ENCODE peak calls at places on chromosome 5, in five cellular contexts. X, A, N, Y and V are unnamed samples.

GRCh38 chr5:135343417-135343816 is 55.6 kb downstream of the MACROH2A1 start:
- DNase-seq in X (no peak), A (no peak), N (no peak), Y (no peak), V (no peak)

GRCh38 chr5:1888541-1889251 is 6.0 kb upstream of the IRX4 start:
- DNase-seq in X (no peak), A (no peak), N (no peak), Y (no peak), V (no peak)

GRCh38 chr5:133371371-133372155 is 240.8 kb downstream of the FSTL4 start:
- DNase-seq in X (no peak), A (no peak), N (no peak), Y (no peak), V (no peak)

GRCh38 chr5:111223790-111224560 is at the start of gene CAMK4:
- DNase-seq in X (peak; percentile 97), A (peak; percentile 92), N (peak; percentile 84), Y (peak; percentile 58), V (peak; percentile 88)

GRCh38 chr5:108266235-108266634 is 115.7 kb downstream of the FBXL17 start:
- DNase-seq in X (no peak), A (no peak), N (no peak), Y (no peak), V (no peak)

GRCh38 chr5:126811515-126812198 is 34.7 kb downstream of the LMNB1 start:
- DNase-seq in X (no peak), A (peak; percentile 37), N (no peak), Y (no peak), V (peak; percentile 12)

GRCh38 chr5:76270214-76270613 is 132.9 kb upstream of the IQGAP2 start:
- DNase-seq in X (no peak), A (peak; percentile 20), N (no peak), Y (no peak), V (peak; percentile 53)

GRCh38 chr5:178547753-178548415 is 42.3 kb downstream of the COL23A1 start:
- DNase-seq in X (no peak), A (no peak), N (no peak), Y (no peak), V (no peak)

GRCh38 chr5:28737682-28738081 is 1699.3 kb upstream of the CDH9 start:
- DNase-seq in X (no peak), A (no peak), N (no peak), Y (no peak), V (no peak)

GRCh38 chr5:60583598-60583997 is 116.4 kb downstream of the DEPDC1B start:
- DNase-seq in X (peak; percentile 2), A (peak; percentile 29), N (no peak), Y (no peak), V (no peak)

GRCh38 chr5:60590172-60590571 is 109.8 kb downstream of the DEPDC1B start:
- DNase-seq in X (no peak), A (no peak), N (no peak), Y (no peak), V (no peak)

GRCh38 chr5:60584304-60584703 is 115.7 kb downstream of the DEPDC1B start:
- DNase-seq in X (no peak), A (peak; percentile 35), N (no peak), Y (no peak), V (no peak)

GRCh38 chr5:60585618-60586017 is 114.3 kb downstream of the DEPDC1B start:
- DNase-seq in X (no peak), A (no peak), N (no peak), Y (no peak), V (no peak)

DNA sequence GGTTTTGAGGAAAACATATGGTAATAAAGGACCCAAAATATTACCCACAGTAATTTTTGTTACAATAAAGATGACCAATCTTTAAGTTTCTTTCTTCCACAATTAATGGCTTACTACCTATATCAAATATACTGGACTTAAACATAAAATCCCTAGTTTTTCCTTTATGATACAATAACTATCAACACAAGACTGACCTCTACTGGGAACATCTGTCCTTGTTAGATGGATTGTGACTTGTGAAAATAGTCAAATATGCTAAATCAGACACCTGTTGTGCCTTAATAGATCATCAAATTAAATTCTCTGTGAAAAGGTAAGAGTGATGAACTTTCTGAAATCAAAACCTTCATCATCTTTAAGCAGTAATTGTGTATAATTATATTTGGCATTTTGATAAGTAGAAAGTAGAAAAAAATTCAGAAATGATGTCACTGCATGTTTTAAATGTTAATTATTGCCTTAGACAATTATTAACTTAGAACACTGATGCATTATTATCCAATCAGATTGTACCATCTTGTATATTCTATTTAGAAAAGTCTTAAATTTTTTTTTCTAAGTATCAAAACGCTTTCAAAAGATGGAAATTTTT is 113.6 kb downstream of the DEPDC1B start:
- DNase-seq in X (peak; percentile 6), A (peak; percentile 44), N (no peak), Y (no peak), V (no peak)
- TF ChIP-seq CTCF in X (peak; percentile 65), A (peak; percentile 35), N (no peak), Y (peak; percentile 47), V (peak; percentile 50)

DNA sequence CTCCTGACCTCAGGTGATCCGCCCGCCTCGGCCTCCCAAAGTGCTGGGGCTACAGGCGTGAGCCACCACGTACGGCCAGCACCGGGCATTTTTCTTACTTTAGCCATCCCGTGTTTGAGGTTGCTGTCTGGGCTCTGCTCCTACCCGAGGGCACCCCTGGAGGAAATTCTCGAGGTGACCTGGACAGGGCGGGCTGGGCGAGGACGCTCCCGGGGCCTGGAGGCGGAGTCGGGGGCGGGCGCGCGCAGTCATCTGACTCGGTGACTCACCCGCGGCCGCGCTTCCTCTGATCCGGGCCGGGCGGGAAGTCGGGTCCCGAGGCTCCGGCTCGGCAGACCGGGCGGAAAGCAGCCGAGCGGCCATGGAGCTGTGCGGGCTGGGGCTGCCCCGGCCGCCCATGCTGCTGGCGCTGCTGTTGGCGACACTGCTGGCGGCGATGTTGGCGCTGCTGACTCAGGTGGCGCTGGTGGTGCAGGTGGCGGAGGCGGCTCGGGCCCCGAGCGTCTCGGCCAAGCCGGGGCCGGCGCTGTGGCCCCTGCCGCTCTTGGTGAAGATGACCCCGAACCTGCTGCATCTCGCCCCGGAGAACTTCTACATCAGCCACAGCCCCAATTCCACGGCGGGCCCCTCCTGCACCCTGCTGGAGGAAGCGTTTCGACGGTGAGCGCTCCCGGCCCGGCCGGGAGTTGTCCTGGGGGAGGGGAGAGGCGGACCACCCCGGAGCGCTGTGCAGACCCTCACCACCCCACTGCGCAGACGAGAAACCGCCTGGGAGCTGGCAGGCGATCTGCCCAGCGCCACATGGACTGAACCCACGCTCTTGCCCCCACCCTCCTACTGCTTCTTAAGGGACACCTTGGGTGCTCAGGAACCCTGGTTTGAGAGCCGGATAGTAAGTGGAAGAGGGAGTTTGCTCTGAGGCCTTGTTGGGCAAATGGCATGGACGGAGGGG is at the start of gene HEXB:
- DNase-seq in X (peak; percentile 95), A (peak; percentile 86), N (peak; percentile 99), Y (peak; percentile 93), V (peak; percentile 90)
- TF ChIP-seq CTCF in X (no peak), A (no peak), N (no peak), Y (no peak), V (no peak)

GRCh38 chr5:42745426-42745825 is 11.2 kb upstream of the CCDC152 start:
- DNase-seq in X (no peak), A (no peak), N (no peak), Y (no peak), V (no peak)
- TF ChIP-seq CTCF in X (peak; percentile 54), A (peak; percentile 39), N (no peak), Y (no peak), V (no peak)

DNA sequence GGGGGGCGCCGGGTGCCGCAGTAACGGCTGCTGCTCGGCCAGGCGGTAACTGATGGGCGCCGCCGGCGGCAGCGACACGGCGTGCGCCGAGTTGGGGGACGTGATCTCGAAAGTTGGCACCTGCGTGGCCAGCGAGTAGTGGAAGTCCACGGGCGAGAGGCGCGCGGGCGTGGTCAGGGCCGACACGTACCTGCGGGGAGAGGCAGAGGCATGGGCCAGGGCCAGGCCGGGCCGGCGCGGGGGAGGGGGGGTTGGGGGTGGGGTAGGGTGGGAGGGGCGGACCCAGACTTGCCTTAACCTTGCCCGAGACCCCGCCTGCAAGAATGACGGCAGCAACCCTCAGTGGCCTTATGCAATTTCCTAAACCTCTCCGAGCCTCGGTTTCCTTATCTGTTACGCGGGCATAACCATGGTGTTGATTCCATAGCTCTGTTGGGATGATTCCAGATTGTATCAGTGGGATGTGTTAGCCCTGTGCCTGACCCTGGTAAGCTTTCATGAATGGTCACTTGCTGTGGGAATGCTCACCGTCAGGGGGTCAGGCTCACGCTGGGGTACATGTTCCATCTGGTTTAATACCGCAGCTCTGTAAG is 53.0 kb downstream of the PSD2 start:
- DNase-seq in X (no peak), A (peak; percentile 34), N (peak; percentile 82), Y (peak; percentile 30), V (no peak)
- TF ChIP-seq CTCF in X (no peak), A (no peak), N (no peak), Y (no peak), V (no peak)

DNA sequence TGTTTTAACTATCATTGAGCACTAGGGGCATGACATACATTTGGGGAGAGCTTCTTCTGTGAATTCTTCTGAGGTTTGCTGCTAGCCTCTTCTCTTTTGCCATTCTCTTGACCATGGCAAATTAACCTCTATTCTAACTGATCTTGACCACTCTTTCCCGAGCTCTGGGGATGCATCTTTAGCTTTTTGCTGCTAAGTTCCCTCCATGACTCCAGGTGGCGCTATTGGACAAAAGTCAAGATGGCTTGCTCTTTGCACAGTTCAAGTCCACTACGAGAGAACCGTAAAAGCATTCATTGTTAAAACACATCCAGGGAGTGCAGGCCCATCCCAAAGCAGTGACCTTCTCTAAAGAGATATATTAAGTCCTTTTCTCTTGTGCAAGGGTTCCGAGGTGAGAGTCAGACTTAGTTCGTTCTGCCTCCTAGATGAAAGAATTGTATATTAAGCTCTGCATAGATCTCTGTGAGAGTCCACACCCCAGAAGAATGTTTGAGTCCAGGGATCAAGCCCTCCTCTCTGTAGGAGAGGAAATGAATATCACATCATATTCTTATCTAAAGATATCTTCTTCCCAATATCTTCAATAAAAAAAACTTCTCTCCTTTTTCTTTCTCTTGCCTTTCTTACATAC is 1152.9 kb upstream of the CDH6 start:
- DNase-seq in X (peak; percentile 50), A (peak; percentile 59), N (no peak), Y (no peak), V (peak; percentile 33)
- TF ChIP-seq CTCF in X (peak; percentile 81), A (peak; percentile 65), N (peak; percentile 20), Y (peak; percentile 25), V (peak; percentile 28)

DNA sequence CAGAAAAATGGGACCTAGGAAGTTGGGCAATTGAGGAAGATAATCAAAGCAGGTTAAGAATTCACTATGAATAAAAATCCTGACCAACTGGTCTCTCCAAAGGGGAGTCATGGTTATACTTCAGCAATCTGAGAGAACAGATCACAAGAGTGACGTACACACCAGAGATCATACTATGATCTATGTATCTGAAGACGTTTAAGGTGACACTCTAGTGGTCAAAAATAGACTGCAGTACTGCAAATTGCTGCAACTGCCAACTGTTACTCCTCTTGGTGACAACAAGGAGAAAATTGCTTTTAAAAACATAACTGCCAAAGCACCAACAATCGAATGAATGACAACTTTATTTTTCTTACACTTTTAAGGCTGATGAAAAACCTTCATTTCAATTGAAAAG is 4.9 kb downstream of the AK6 start:
- DNase-seq in X (peak; percentile 43), A (peak; percentile 35), N (no peak), Y (no peak), V (peak; percentile 31)
- TF ChIP-seq CTCF in X (peak; percentile 59), A (peak; percentile 50), N (peak; percentile 13), Y (no peak), V (peak; percentile 17)